ENCODE peak calls at places on chromosomes 13 and 19, in five cellular contexts. E is Peyer's patch, C is uterus, U is stomach, D is heart left ventricle. K is an unnamed sample.

GRCh38 chr13:26867451-26868067 is 107.0 kb upstream of the GPR12 start:
- DNase-seq in E (no peak), C (no peak), U (no peak), D (peak), K (no peak)

GRCh38 chr19:4730740-4731171 is 7.1 kb upstream of the DPP9 start:
- DNase-seq in E (peak), C (no peak), U (no peak), D (no peak), K (no peak)

GRCh38 chr19:3642987-3643386 is 16.4 kb upstream of the CACTIN start:
- DNase-seq in E (no peak), C (no peak), U (no peak), D (no peak), K (no peak)

GRCh38 chr13:89695343-89696257 is 1651.9 kb upstream of the MIR17HG start:
- DNase-seq in E (no peak), C (no peak), U (peak), D (no peak), K (no peak)

GRCh38 chr13:113813749-113814434 is 50.0 kb downstream of the GAS6 start:
- DNase-seq in E (no peak), C (peak), U (no peak), D (no peak), K (no peak)

GRCh38 chr19:13428352-13428751 is 77.9 kb downstream of the CACNA1A start:
- DNase-seq in E (no peak), C (no peak), U (no peak), D (no peak), K (no peak)

GRCh38 chr13:52847682-52848432 is 583 bp downstream of the PCDH8 start:
- DNase-seq in E (no peak), C (no peak), U (no peak), D (no peak), K (no peak)

GRCh38 chr13:111994578-111994977 is 72.4 kb upstream of the SOX1 start:
- DNase-seq in E (no peak), C (no peak), U (no peak), D (no peak), K (no peak)

GRCh38 chr13:23945612-23946011 is 48.3 kb upstream of the C1QTNF9B start:
- DNase-seq in E (no peak), C (no peak), U (no peak), D (no peak), K (no peak)

GRCh38 chr19:46035546-46035945 is 5.3 kb downstream of the IGFL4 start:
- DNase-seq in E (no peak), C (no peak), U (no peak), D (no peak), K (no peak)

GRCh38 chr13:98664924-98665637 is 87.4 kb downstream of the SLC15A1 start:
- DNase-seq in E (no peak), C (no peak), U (no peak), D (no peak), K (no peak)

GRCh38 chr13:48493076-48493765 is 39.7 kb downstream of the RCBTB2 start:
- DNase-seq in E (no peak), C (no peak), U (no peak), D (no peak), K (no peak)

GRCh38 chr19:41928221-41928683 is at the start of gene ERFL:
- DNase-seq in E (no peak), C (no peak), U (no peak), D (no peak), K (no peak)

GRCh38 chr19:49491030-49491803 is 3.8 kb downstream of the RPL13A start:
- DNase-seq in E (no peak), C (no peak), U (no peak), D (no peak), K (no peak)

GRCh38 chr19:41376241-41376997 is at the start of gene TMEM91:
- DNase-seq in E (peak), C (peak), U (peak), D (peak), K (no peak)

GRCh38 chr19:39737351-39737750 is 478 bp downstream of the CLC start:
- DNase-seq in E (no peak), C (no peak), U (no peak), D (no peak), K (no peak)

GRCh38 chr19:3336680-3337523 is 29.5 kb upstream of the NFIC start:
- DNase-seq in E (peak), C (peak), U (peak), D (peak), K (peak)

GRCh38 chr19:29323046-29323971 is 110.4 kb upstream of the UQCRFS1 start:
- DNase-seq in E (no peak), C (no peak), U (no peak), D (no peak), K (no peak)

GRCh38 chr19:5287066-5287465 is 53.5 kb downstream of the PTPRS start:
- DNase-seq in E (no peak), C (no peak), U (no peak), D (no peak), K (no peak)

GRCh38 chr19:6801397-6802086 is 29.0 kb downstream of the VAV1 start:
- DNase-seq in E (peak), C (peak), U (peak), D (peak), K (peak)

GRCh38 chr19:32287811-32288227 is 57.6 kb upstream of the ZNF507 start:
- DNase-seq in E (peak), C (peak), U (peak), D (peak), K (peak)

DNA sequence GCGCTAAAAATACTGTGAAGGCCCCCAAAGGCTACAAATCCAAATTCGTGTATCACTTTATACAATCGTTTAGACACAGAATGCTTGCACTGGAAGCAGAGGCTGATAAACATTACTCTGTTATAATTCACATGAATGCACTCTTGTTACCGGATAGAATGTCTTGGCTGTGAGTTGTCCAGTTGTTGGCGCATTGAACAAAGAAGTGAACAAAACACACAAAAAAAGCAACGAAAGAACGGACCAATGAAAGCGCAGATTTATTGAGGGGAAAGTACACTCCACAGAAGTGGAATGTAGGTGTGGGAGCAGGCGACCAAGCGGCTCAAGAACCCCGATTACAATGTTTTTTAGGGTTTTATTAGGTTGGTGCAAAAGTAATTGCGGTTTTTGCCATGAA is 529 bp upstream of the ZNF418 start:
- DNase-seq in E (no peak), C (no peak), U (no peak), D (no peak), K (no peak)
- TF ChIP-seq POLR2A in E (no peak), C (no peak), U (no peak), D (no peak), K (no peak)

GRCh38 chr13:73421310-73421912 is 362.6 kb downstream of the KLF5 start:
- DNase-seq in E (peak), C (no peak), U (peak), D (no peak), K (peak)
- H3K27ac ChIP-seq in E (no peak), C (no peak), U (peak), D (no peak), K (no peak)

DNA sequence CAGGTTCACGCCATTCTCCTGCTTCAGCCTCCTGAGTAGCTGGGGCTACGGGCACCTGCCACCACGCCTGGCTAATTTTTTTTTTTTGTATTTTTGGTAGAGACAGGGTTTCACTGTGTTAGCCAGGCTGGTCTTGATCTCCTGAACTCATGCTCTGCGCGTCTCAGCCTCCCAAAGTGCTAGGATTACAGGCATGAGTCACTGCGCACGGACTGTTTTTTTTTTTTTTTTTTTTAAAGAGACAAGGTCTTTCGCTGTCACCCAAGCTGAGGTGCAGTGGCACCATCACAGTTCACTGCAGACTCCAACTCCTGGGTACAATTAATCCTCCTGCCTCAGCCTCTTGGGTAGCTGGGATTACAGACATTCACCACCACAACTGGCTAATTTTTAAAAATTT is 8.2 kb upstream of the ADAMTS10 start:
- DNase-seq in E (no peak), C (no peak), U (no peak), D (no peak), K (no peak)
- TF ChIP-seq POLR2A in E (no peak), C (no peak), U (no peak), D (no peak), K (no peak)

GRCh38 chr19:44602071-44602470 is 11.3 kb upstream of the IGSF23 start:
- DNase-seq in E (peak), C (no peak), U (peak), D (no peak), K (no peak)
- H3K27ac ChIP-seq in E (no peak), C (no peak), U (peak), D (no peak), K (no peak)

DNA sequence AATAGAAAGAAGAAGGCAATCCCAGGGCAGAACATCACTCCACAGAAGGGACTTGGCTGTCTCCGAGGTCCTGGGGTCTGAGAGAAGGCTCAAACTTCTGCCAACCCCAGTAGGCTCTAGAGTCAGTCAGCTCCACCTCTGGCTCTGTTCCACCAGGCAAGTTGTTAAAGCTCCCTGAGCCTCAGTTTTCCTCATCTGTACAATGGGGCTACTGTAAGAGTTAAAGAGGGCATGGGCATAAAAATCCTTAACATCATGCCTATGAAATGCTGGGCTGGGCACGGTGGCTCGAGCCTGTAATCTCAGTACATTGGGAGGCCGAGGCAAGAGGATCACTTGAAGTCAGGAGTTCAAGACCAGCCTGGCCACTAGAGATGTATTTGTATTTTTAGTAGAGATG is 5.1 kb downstream of the UNC13A start:
- DNase-seq in E (no peak), C (no peak), U (no peak), D (no peak), K (no peak)
- TF ChIP-seq POLR2A in E (no peak), C (no peak), U (no peak), D (no peak), K (no peak)

DNA sequence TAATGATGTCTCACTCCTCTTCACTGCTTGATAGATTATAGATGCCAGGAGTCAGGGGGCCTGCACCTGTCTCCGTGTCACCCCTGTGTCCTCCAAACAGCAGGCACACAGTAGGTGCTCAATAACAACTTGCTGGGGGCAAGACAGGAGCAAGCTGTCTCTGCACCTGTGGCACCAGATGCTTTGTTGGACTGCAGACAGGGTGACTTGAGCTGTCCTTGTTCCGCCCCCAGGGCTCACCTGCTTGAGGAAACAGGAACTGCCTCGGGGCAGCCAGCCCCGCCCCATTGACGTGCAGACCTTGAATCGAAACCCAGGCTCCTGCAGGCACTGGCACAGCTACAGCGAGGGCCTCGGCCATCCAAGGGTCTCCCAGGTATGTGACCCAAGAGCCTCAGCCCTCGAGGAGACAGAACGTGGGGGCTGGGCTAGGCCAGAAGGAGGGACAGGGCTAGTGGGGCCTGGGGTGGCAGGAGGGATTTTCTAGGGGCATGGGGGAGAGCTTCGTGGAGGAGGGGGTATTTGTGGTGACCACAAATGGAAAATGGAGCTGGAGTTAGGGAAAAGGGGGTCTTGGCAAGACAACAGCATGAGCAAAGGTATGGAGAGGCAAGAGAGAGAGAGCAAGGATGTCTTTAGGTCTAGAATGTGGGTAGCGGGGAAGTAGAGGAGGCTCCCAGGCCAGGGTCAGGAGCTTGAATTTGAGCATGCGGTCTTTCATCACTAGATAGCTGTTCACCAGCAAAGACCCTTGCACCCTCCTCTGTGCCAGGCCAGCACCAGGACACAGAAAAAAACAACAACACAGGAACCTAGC is at the start of gene HSH2D:
- DNase-seq in E (peak), C (no peak), U (peak), D (peak), K (no peak)
- H3K27ac ChIP-seq in E (peak), C (no peak), U (peak), D (no peak), K (no peak)